ENCODE peak calls at places on chromosome 10, in five cellular contexts. One of them, this sample, is unnamed. For H3K4me1 and H3K36me3, the result is how much of the 10 kb centered on the place peaks cover.

GRCh38 chr10:4651404-4652037 is 174.5 kb upstream of the AKR1E2 start:
- DNase-seq in upper lobe of left lung: no peak
- DNase-seq in fibroblast of lung: peak
- DNase-seq in BE2C: no peak
- DNase-seq in spleen: no peak
- DNase-seq in this sample: no peak

GRCh38 chr10:70426835-70427234 is 14.6 kb downstream of the NODAL start:
- DNase-seq in upper lobe of left lung: no peak
- DNase-seq in fibroblast of lung: no peak
- DNase-seq in BE2C: no peak
- DNase-seq in spleen: no peak
- DNase-seq in this sample: no peak

GRCh38 chr10:74234569-74234968 is 83.5 kb downstream of the ADK start:
- DNase-seq in upper lobe of left lung: no peak
- DNase-seq in fibroblast of lung: peak
- DNase-seq in BE2C: no peak
- DNase-seq in spleen: no peak
- DNase-seq in this sample: no peak

GRCh38 chr10:13803566-13804554 is 217.1 kb downstream of the PRPF18 start:
- DNase-seq in upper lobe of left lung: no peak
- DNase-seq in fibroblast of lung: peak
- DNase-seq in BE2C: no peak
- DNase-seq in spleen: no peak
- DNase-seq in this sample: no peak

GRCh38 chr10:96511044-96511945 is 2.4 kb downstream of the TLL2 start:
- DNase-seq in upper lobe of left lung: peak
- DNase-seq in fibroblast of lung: peak
- DNase-seq in BE2C: peak
- DNase-seq in spleen: no peak
- DNase-seq in this sample: no peak

GRCh38 chr10:126349096-126349495 is 39.2 kb downstream of the ADAM12 start:
- DNase-seq in upper lobe of left lung: no peak
- DNase-seq in fibroblast of lung: no peak
- DNase-seq in BE2C: no peak
- DNase-seq in spleen: no peak
- DNase-seq in this sample: no peak

GRCh38 chr10:123135415-123136141 is at the start of gene HMX3:
- DNase-seq in upper lobe of left lung: peak
- DNase-seq in fibroblast of lung: peak
- DNase-seq in BE2C: no peak
- DNase-seq in spleen: no peak
- DNase-seq in this sample: no peak

GRCh38 chr10:96578022-96578421 is 8.8 kb downstream of the TM9SF3 start:
- DNase-seq in upper lobe of left lung: no peak
- DNase-seq in fibroblast of lung: no peak
- DNase-seq in BE2C: no peak
- DNase-seq in spleen: no peak
- DNase-seq in this sample: no peak

GRCh38 chr10:123808873-123809272 is 82.7 kb downstream of the CPXM2 start:
- DNase-seq in upper lobe of left lung: no peak
- DNase-seq in fibroblast of lung: no peak
- DNase-seq in BE2C: no peak
- DNase-seq in spleen: no peak
- DNase-seq in this sample: peak

GRCh38 chr10:28975891-28976471 is 298.7 kb downstream of the BAMBI start:
- DNase-seq in upper lobe of left lung: no peak
- DNase-seq in fibroblast of lung: no peak
- DNase-seq in BE2C: no peak
- DNase-seq in spleen: no peak
- DNase-seq in this sample: no peak

GRCh38 chr10:33291053-33291592 is 43.3 kb downstream of the NRP1 start:
- DNase-seq in upper lobe of left lung: no peak
- DNase-seq in fibroblast of lung: peak
- DNase-seq in BE2C: no peak
- DNase-seq in spleen: no peak
- DNase-seq in this sample: no peak

GRCh38 chr10:70886921-70887665 is 1.3 kb downstream of the PCBD1 start:
- DNase-seq in upper lobe of left lung: no peak
- DNase-seq in fibroblast of lung: no peak
- DNase-seq in BE2C: no peak
- DNase-seq in spleen: no peak
- DNase-seq in this sample: no peak

GRCh38 chr10:28291881-28292297 is 11.0 kb downstream of the MPP7 start:
- DNase-seq in upper lobe of left lung: no peak
- DNase-seq in fibroblast of lung: peak
- DNase-seq in BE2C: no peak
- DNase-seq in spleen: no peak
- DNase-seq in this sample: peak

GRCh38 chr10:51092402-51092801 is 18.1 kb downstream of the PRKG1 start:
- DNase-seq in upper lobe of left lung: no peak
- DNase-seq in fibroblast of lung: peak
- DNase-seq in BE2C: peak
- DNase-seq in spleen: no peak
- DNase-seq in this sample: peak

GRCh38 chr10:90047243-90047729 is 345.9 kb downstream of the KIF20B start:
- DNase-seq in upper lobe of left lung: no peak
- DNase-seq in fibroblast of lung: peak
- DNase-seq in BE2C: no peak
- DNase-seq in spleen: no peak
- DNase-seq in this sample: no peak

GRCh38 chr10:35384265-35384868 is 48.1 kb downstream of the CCNY start:
- DNase-seq in upper lobe of left lung: no peak
- DNase-seq in fibroblast of lung: no peak
- DNase-seq in BE2C: no peak
- DNase-seq in spleen: no peak
- DNase-seq in this sample: no peak

GRCh38 chr10:43817368-43817767 is 168.7 kb upstream of the ZNF32 start:
- DNase-seq in upper lobe of left lung: no peak
- DNase-seq in fibroblast of lung: no peak
- DNase-seq in BE2C: no peak
- DNase-seq in spleen: no peak
- DNase-seq in this sample: no peak

GRCh38 chr10:44399478-44400451 is 14.9 kb upstream of the CXCL12 start:
- DNase-seq in upper lobe of left lung: no peak
- DNase-seq in fibroblast of lung: no peak
- DNase-seq in BE2C: no peak
- DNase-seq in spleen: peak
- DNase-seq in this sample: no peak

GRCh38 chr10:70984986-70985719 is 96.8 kb upstream of the PCBD1 start:
- DNase-seq in upper lobe of left lung: no peak
- DNase-seq in fibroblast of lung: no peak
- DNase-seq in BE2C: no peak
- DNase-seq in spleen: peak
- DNase-seq in this sample: no peak

GRCh38 chr10:19500959-19501358 is 315.3 kb upstream of the PLXDC2 start:
- DNase-seq in upper lobe of left lung: no peak
- DNase-seq in fibroblast of lung: no peak
- DNase-seq in BE2C: no peak
- DNase-seq in spleen: no peak
- DNase-seq in this sample: no peak

GRCh38 chr10:68598978-68599753 is 39.0 kb downstream of the TET1 start:
- DNase-seq in upper lobe of left lung: peak
- DNase-seq in fibroblast of lung: peak
- DNase-seq in BE2C: peak
- DNase-seq in spleen: peak
- DNase-seq in this sample: no peak

GRCh38 chr10:44386546-44387052 is 1.7 kb upstream of the CXCL12 start:
- DNase-seq in upper lobe of left lung: peak
- DNase-seq in fibroblast of lung: peak
- DNase-seq in BE2C: peak
- DNase-seq in spleen: peak
- DNase-seq in this sample: peak

GRCh38 chr10:11894381-11895107 is 71.4 kb downstream of the PROSER2 start:
- DNase-seq in upper lobe of left lung: peak
- DNase-seq in fibroblast of lung: no peak
- DNase-seq in BE2C: no peak
- DNase-seq in spleen: peak
- DNase-seq in this sample: no peak

GRCh38 chr10:96301616-96302015 is 2.6 kb upstream of the DNTT start:
- DNase-seq in upper lobe of left lung: no peak
- DNase-seq in fibroblast of lung: no peak
- DNase-seq in BE2C: no peak
- DNase-seq in spleen: no peak
- DNase-seq in this sample: no peak

GRCh38 chr10:4947039-4947634 is 16.1 kb upstream of the AKR1C1 start:
- DNase-seq in upper lobe of left lung: no peak
- DNase-seq in fibroblast of lung: peak
- DNase-seq in BE2C: no peak
- DNase-seq in spleen: no peak
- DNase-seq in this sample: no peak

GRCh38 chr10:87605656-87606308 is 53.9 kb upstream of the PAPSS2 start:
- DNase-seq in upper lobe of left lung: no peak
- DNase-seq in fibroblast of lung: peak
- DNase-seq in BE2C: no peak
- DNase-seq in spleen: no peak
- DNase-seq in this sample: no peak

GRCh38 chr10:44636625-44637024 is 251.7 kb upstream of the CXCL12 start:
- DNase-seq in upper lobe of left lung: no peak
- DNase-seq in fibroblast of lung: no peak
- DNase-seq in BE2C: no peak
- DNase-seq in spleen: no peak
- DNase-seq in this sample: no peak

GRCh38 chr10:111146025-111146640 is 69.3 kb downstream of the ADRA2A start:
- DNase-seq in upper lobe of left lung: no peak
- DNase-seq in fibroblast of lung: no peak
- DNase-seq in BE2C: peak
- DNase-seq in spleen: no peak
- DNase-seq in this sample: no peak

GRCh38 chr10:99358101-99358500 is 28.9 kb downstream of the CNNM1 start:
- DNase-seq in upper lobe of left lung: no peak
- DNase-seq in fibroblast of lung: no peak
- DNase-seq in BE2C: no peak
- DNase-seq in spleen: no peak
- DNase-seq in this sample: no peak

DNA sequence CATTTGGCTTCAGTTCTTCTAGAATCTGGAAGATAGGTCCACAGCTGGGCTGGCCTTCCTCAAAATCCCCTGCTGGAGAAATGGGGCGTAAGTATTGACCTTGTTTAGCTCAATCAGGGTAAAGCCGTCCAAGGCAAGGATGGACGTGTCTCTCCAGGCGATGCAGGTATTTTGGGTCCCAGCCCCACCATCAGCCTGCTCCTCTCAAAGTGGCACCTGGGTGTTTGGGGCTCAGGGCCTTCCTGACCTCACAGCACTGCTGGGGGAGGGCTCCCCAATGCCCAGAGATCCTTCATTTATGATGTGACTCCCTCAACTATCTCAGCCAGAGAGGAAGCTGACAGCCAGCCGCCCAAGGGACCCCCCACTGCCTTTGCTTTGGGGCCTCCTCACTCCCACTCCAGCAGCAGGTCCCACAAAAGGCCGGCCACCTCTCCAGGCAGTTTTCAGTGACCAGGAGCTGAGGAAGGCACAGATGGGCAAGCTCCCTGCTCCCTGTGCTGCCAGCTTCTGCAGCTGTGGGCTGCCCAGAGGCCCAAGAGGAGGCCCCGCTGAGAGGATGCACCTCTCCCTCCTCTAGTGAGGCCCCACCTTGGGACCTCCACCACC is 140.0 kb upstream of the TCERG1L start:
- DNase-seq in upper lobe of left lung: no peak
- DNase-seq in fibroblast of lung: no peak
- DNase-seq in BE2C: no peak
- DNase-seq in spleen: no peak
- DNase-seq in this sample: no peak
- H3K4me1 ChIP-seq in upper lobe of left lung: under half
- H3K4me1 ChIP-seq in fibroblast of lung: under half
- H3K4me1 ChIP-seq in BE2C: under half
- H3K4me1 ChIP-seq in spleen: under half
- H3K4me1 ChIP-seq in this sample: under half

GRCh38 chr10:131115321-131115720 is 196.2 kb downstream of the TCERG1L start:
- DNase-seq in upper lobe of left lung: no peak
- DNase-seq in fibroblast of lung: no peak
- DNase-seq in BE2C: no peak
- DNase-seq in spleen: no peak
- DNase-seq in this sample: no peak
- H3K36me3 ChIP-seq in upper lobe of left lung: under half
- H3K36me3 ChIP-seq in fibroblast of lung: under half
- H3K36me3 ChIP-seq in BE2C: under half
- H3K36me3 ChIP-seq in spleen: under half
- H3K36me3 ChIP-seq in this sample: under half

GRCh38 chr10:80465839-80466590 is 11.9 kb downstream of the TSPAN14 start:
- DNase-seq in upper lobe of left lung: no peak
- DNase-seq in fibroblast of lung: no peak
- DNase-seq in BE2C: no peak
- DNase-seq in spleen: peak
- DNase-seq in this sample: no peak

GRCh38 chr10:80462986-80463741 is 9.1 kb downstream of the TSPAN14 start:
- DNase-seq in upper lobe of left lung: no peak
- DNase-seq in fibroblast of lung: peak
- DNase-seq in BE2C: peak
- DNase-seq in spleen: no peak
- DNase-seq in this sample: no peak

GRCh38 chr10:80462277-80462985 is 8.3 kb downstream of the TSPAN14 start:
- DNase-seq in upper lobe of left lung: no peak
- DNase-seq in fibroblast of lung: peak
- DNase-seq in BE2C: no peak
- DNase-seq in spleen: no peak
- DNase-seq in this sample: peak

GRCh38 chr10:80464557-80465466 is 10.7 kb downstream of the TSPAN14 start:
- DNase-seq in upper lobe of left lung: peak
- DNase-seq in fibroblast of lung: no peak
- DNase-seq in BE2C: no peak
- DNase-seq in spleen: peak
- DNase-seq in this sample: no peak

DNA sequence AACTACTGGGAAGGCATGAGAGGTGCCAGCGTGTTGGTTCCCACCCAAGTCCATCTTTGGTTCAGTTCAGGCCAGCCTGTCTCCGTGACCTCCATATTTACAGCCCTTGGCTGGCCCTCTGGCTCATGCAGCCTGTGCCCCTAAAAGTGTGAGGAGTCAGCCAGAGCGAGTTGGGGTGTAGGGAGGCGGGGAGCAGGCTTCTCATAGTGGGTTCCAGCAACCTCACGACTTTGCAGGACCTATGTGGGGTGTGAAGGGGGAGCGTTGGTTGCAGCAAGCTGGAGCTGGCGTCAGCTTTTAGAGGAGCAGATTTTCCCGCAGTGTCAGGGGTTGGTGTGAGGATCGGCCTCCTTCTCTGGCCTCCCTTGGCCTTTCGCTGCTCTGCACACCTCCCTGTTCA is 9.8 kb downstream of the TSPAN14 start:
- DNase-seq in upper lobe of left lung: no peak
- DNase-seq in fibroblast of lung: no peak
- DNase-seq in BE2C: no peak
- DNase-seq in spleen: no peak
- DNase-seq in this sample: no peak
- H3K4me1 ChIP-seq in upper lobe of left lung: half or more
- H3K4me1 ChIP-seq in fibroblast of lung: under half
- H3K4me1 ChIP-seq in BE2C: under half
- H3K4me1 ChIP-seq in spleen: half or more
- H3K4me1 ChIP-seq in this sample: under half

DNA sequence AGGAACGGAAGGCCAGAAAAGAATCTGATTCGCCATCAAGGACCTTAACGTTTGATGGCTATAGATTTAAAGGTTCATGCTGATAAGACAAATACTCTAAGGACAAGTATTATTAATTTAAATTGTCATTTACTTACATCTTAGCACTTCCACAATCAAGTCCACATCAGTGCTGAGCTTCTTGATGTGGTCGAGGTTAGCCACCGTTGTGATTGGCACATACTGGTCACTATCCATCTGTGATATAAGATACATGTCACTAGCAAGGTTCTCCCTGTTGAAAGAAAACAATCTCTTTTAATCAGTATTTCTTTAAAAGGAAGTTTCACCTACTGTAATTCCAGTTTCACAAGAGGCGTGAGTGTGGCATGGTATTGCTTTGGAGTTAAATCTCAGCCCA is 88.7 kb downstream of the LARP4B start:
- DNase-seq in upper lobe of left lung: no peak
- DNase-seq in fibroblast of lung: no peak
- DNase-seq in BE2C: no peak
- DNase-seq in spleen: no peak
- DNase-seq in this sample: no peak
- H3K36me3 ChIP-seq in upper lobe of left lung: half or more
- H3K36me3 ChIP-seq in fibroblast of lung: under half
- H3K36me3 ChIP-seq in BE2C: under half
- H3K36me3 ChIP-seq in spleen: half or more
- H3K36me3 ChIP-seq in this sample: under half

This sample was measured in ascending aorta.